ENCODE peak calls at places on chromosomes 12 and 14, in nine cellular contexts. U is CD8-positive, alpha-beta T cell; L is GM12865; C is upper lobe of right lung; S is mesothelial cell of epicardium; D is osteocyte; P is neural progenitor cell; B is fibroblast of lung; I is PC-3. Q is an unnamed sample.

GRCh38 chr12:53268637-53269562 is 801 bp downstream of the ESPL1 start:
- DNase-seq in U (no peak), L (no peak), C (no peak), S (no peak), D (no peak), P (no peak), B (peak), I (no peak), Q (no peak)

GRCh38 chr12:107884769-107885694 is 110.5 kb downstream of the ASCL4 start:
- DNase-seq in U (peak), L (peak), C (peak), S (no peak), D (no peak), P (peak), B (peak), I (peak), Q (peak)

GRCh38 chr12:116164976-116165425 is 112.5 kb downstream of the MED13L start:
- DNase-seq in U (no peak), L (no peak), C (no peak), S (no peak), D (no peak), P (no peak), B (peak), I (peak), Q (no peak)

GRCh38 chr12:132953771-132954170 is 2.3 kb downstream of the ZNF605 start:
- DNase-seq in U (no peak), L (no peak), C (no peak), S (no peak), D (no peak), P (no peak), B (no peak), I (no peak), Q (no peak)

GRCh38 chr14:93906341-93907329 is 20.5 kb upstream of the FAM181A start:
- DNase-seq in U (peak), L (peak), C (peak), S (no peak), D (no peak), P (peak), B (peak), I (peak), Q (peak)

GRCh38 chr14:94022532-94023411 is 3.4 kb upstream of the OTUB2 start:
- DNase-seq in U (no peak), L (no peak), C (no peak), S (no peak), D (no peak), P (peak), B (no peak), I (no peak), Q (no peak)

GRCh38 chr14:79583738-79584405 is 627.4 kb downstream of the DIO2 start:
- DNase-seq in U (no peak), L (no peak), C (no peak), S (no peak), D (no peak), P (no peak), B (peak), I (peak), Q (no peak)

GRCh38 chr14:62432955-62433354 is 612.3 kb downstream of the KCNH5 start:
- DNase-seq in U (no peak), L (no peak), C (no peak), S (no peak), D (no peak), P (no peak), B (no peak), I (no peak), Q (no peak)

GRCh38 chr12:53005215-53005985 is 856 bp upstream of the EIF4B start:
- DNase-seq in U (no peak), L (peak), C (peak), S (no peak), D (no peak), P (peak), B (no peak), I (no peak), Q (no peak)

GRCh38 chr12:102971227-102971626 is 13.8 kb downstream of the ASCL1 start:
- DNase-seq in U (no peak), L (no peak), C (no peak), S (no peak), D (no peak), P (no peak), B (no peak), I (no peak), Q (no peak)

GRCh38 chr12:62162214-62162613 is 98.0 kb upstream of the USP15 start:
- DNase-seq in U (no peak), L (peak), C (no peak), S (no peak), D (no peak), P (no peak), B (no peak), I (no peak), Q (no peak)

GRCh38 chr12:110379201-110379600 is 24.3 kb downstream of the ANAPC7 start:
- DNase-seq in U (no peak), L (no peak), C (no peak), S (no peak), D (no peak), P (no peak), B (no peak), I (no peak), Q (no peak)

GRCh38 chr14:28765907-28766504 is 581 bp upstream of the FOXG1 start:
- DNase-seq in U (no peak), L (peak), C (no peak), S (no peak), D (no peak), P (peak), B (no peak), I (no peak), Q (no peak)

GRCh38 chr12:123478762-123479161 is 20.8 kb downstream of the SNRNP35 start:
- DNase-seq in U (no peak), L (no peak), C (no peak), S (no peak), D (no peak), P (no peak), B (no peak), I (no peak), Q (no peak)

GRCh38 chr14:104564744-104565679 is 14.6 kb upstream of the C14orf180 start:
- DNase-seq in U (no peak), L (no peak), C (no peak), S (no peak), D (no peak), P (no peak), B (no peak), I (no peak), Q (no peak)

GRCh38 chr12:64147860-64148259 is 74.2 kb downstream of the KICS2 start:
- DNase-seq in U (no peak), L (peak), C (no peak), S (no peak), D (no peak), P (no peak), B (no peak), I (no peak), Q (no peak)

GRCh38 chr14:51520087-51520486 is 131.6 kb upstream of the FRMD6 start:
- DNase-seq in U (no peak), L (no peak), C (no peak), S (no peak), D (no peak), P (no peak), B (no peak), I (peak), Q (no peak)

GRCh38 chr14:76348898-76349297 is 27.0 kb upstream of the ESRRB start:
- DNase-seq in U (no peak), L (no peak), C (no peak), S (no peak), D (no peak), P (peak), B (peak), I (peak), Q (no peak)

GRCh38 chr12:114665411-114666181 is 18.4 kb downstream of the TBX3 start:
- DNase-seq in U (no peak), L (no peak), C (no peak), S (no peak), D (no peak), P (peak), B (no peak), I (peak), Q (no peak)

GRCh38 chr14:89507926-89508460 is 91.0 kb upstream of the FOXN3 start:
- DNase-seq in U (no peak), L (no peak), C (no peak), S (no peak), D (peak), P (no peak), B (peak), I (peak), Q (no peak)

GRCh38 chr14:65790185-65790815 is 377.8 kb downstream of the FUT8 start:
- DNase-seq in U (no peak), L (no peak), C (no peak), S (no peak), D (no peak), P (no peak), B (no peak), I (no peak), Q (no peak)

GRCh38 chr12:530871-531270 is 71.1 kb downstream of the B4GALNT3 start:
- DNase-seq in U (no peak), L (no peak), C (no peak), S (no peak), D (no peak), P (no peak), B (no peak), I (no peak), Q (no peak)

GRCh38 chr14:81868172-81868571 is 334.5 kb upstream of the SEL1L start:
- DNase-seq in U (no peak), L (no peak), C (no peak), S (no peak), D (no peak), P (no peak), B (no peak), I (no peak), Q (no peak)

GRCh38 chr12:131375972-131376345 is 334.9 kb upstream of the SFSWAP start:
- DNase-seq in U (no peak), L (no peak), C (peak), S (no peak), D (no peak), P (no peak), B (no peak), I (no peak), Q (no peak)

GRCh38 chr12:24798335-24798734 is 150.6 kb downstream of the BCAT1 start:
- DNase-seq in U (no peak), L (peak), C (no peak), S (no peak), D (no peak), P (no peak), B (no peak), I (no peak), Q (no peak)

GRCh38 chr12:31011746-31012567 is 61.7 kb upstream of the DDX11 start:
- DNase-seq in U (no peak), L (no peak), C (peak), S (no peak), D (no peak), P (no peak), B (no peak), I (no peak), Q (no peak)

GRCh38 chr12:98297557-98297956 is 217.8 kb upstream of the TMPO start:
- DNase-seq in U (no peak), L (no peak), C (no peak), S (no peak), D (no peak), P (no peak), B (no peak), I (no peak), Q (no peak)

GRCh38 chr14:92613681-92614260 is 100.2 kb downstream of the RIN3 start:
- DNase-seq in U (no peak), L (no peak), C (no peak), S (no peak), D (no peak), P (no peak), B (no peak), I (no peak), Q (no peak)

GRCh38 chr14:92615451-92615850 is 101.9 kb downstream of the RIN3 start:
- DNase-seq in U (peak), L (peak), C (no peak), S (no peak), D (no peak), P (no peak), B (no peak), I (peak), Q (peak)

GRCh38 chr14:92610849-92611271 is 97.3 kb downstream of the RIN3 start:
- DNase-seq in U (no peak), L (no peak), C (no peak), S (no peak), D (no peak), P (no peak), B (no peak), I (peak), Q (no peak)

GRCh38 chr14:92609955-92610354 is 96.4 kb downstream of the RIN3 start:
- DNase-seq in U (no peak), L (no peak), C (no peak), S (no peak), D (no peak), P (no peak), B (peak), I (no peak), Q (no peak)

GRCh38 chr14:92613008-92613658 is 99.6 kb downstream of the RIN3 start:
- DNase-seq in U (peak), L (peak), C (peak), S (no peak), D (no peak), P (peak), B (no peak), I (peak), Q (peak)
- TF ChIP-seq CTCF in U (peak), L (peak), C (peak), S (peak), D (peak), P (peak), B (peak), I (peak), Q (peak)

DNA sequence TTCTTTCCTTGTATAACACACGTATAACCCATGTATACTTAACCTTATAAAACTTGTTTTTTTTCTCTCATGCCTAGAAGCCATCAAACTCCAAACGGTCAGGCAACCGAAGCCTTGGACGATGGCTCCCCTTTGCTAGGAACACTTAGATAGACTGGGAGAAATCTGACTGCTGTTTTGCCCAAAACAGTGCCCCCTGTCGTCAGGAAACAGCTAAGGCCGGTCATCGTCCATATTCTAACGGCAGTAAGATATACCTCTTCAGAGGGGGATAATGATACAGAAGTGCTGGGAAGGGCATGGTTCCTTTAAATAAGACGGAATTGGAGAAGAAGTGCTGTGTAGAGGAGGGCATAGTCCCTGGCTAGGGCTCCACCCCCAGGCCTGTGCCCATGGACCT is 130.5 kb downstream of the SLC41A2 start:
- DNase-seq in U (no peak), L (no peak), C (no peak), S (no peak), D (no peak), P (peak), B (peak), I (peak), Q (no peak)
- TF ChIP-seq CTCF in U (no peak), L (no peak), C (peak), S (no peak), D (peak), P (peak), B (peak), I (peak), Q (no peak)

GRCh38 chr12:12892670-12893290 is 1.4 kb downstream of the GPRC5A start:
- DNase-seq in U (no peak), L (no peak), C (peak), S (no peak), D (no peak), P (no peak), B (no peak), I (peak), Q (no peak)

GRCh38 chr12:12891646-12892355 is 439 bp downstream of the GPRC5A start:
- DNase-seq in U (no peak), L (no peak), C (no peak), S (no peak), D (no peak), P (no peak), B (no peak), I (no peak), Q (no peak)

GRCh38 chr12:12889701-12890100 is 1.7 kb upstream of the GPRC5A start:
- DNase-seq in U (no peak), L (no peak), C (no peak), S (no peak), D (no peak), P (no peak), B (no peak), I (no peak), Q (no peak)

GRCh38 chr12:12890492-12890814 is 909 bp upstream of the GPRC5A start:
- DNase-seq in U (no peak), L (no peak), C (peak), S (no peak), D (no peak), P (no peak), B (peak), I (no peak), Q (no peak)

DNA sequence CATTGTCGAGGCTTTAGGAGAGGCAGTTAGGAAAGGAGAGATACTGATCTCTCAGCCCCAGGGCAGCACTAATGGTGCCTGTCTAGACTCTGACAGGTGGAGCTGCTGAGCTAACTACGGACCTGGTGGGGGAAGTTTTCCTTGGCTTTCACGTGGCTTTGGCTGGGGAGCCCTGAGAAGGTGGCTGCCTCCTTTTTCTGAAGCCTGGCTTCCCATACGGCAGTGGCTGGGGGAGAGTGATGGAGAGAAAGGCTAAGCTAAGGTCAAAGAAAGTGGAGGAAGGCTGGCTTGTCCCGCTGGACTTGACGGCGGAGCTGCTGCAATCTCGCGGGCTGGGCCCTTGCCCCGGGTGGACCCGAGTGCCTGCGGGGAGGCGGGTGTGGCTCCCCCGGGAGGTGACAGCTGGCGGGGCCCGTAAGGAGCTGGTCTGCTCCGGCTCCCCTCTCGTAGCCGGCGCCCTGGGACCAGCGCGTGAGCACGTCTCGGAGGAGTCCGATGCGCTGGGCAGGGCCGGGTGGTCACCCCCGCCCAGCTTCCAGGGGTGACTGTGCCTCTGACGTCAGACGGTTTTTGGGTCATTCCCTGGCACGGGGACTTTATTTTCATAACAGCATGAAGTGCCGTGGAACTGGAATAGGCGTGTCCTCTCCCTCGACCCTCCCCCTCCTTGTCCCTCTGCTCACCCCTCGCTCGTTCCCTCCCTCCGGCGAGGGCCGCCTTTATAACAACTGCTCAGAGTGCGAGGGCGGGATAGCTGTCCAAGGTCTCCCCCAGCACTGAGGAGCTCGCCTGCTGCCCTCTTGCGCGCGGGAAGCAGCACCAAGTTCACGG is at the start of gene GPRC5A:
- DNase-seq in U (no peak), L (peak), C (peak), S (peak), D (peak), P (peak), B (peak), I (peak), Q (peak)
- TF ChIP-seq CTCF in U (no peak), L (peak), C (peak), S (no peak), D (peak), P (peak), B (no peak), I (peak), Q (no peak)

GRCh38 chr12:6084969-6085450 is 39.5 kb downstream of the VWF start:
- DNase-seq in U (no peak), L (no peak), C (no peak), S (no peak), D (no peak), P (peak), B (no peak), I (no peak), Q (no peak)

GRCh38 chr12:6082613-6083012 is 41.9 kb downstream of the VWF start:
- DNase-seq in U (no peak), L (no peak), C (no peak), S (no peak), D (no peak), P (no peak), B (peak), I (no peak), Q (no peak)

GRCh38 chr12:6085841-6086240 is 38.6 kb downstream of the VWF start:
- DNase-seq in U (no peak), L (no peak), C (no peak), S (no peak), D (no peak), P (no peak), B (no peak), I (no peak), Q (no peak)

GRCh38 chr12:6083606-6084005 is 40.9 kb downstream of the VWF start:
- DNase-seq in U (no peak), L (no peak), C (no peak), S (no peak), D (no peak), P (no peak), B (no peak), I (no peak), Q (no peak)

GRCh38 chr12:6084261-6084968 is 40.1 kb downstream of the VWF start:
- DNase-seq in U (no peak), L (no peak), C (no peak), S (no peak), D (no peak), P (peak), B (peak), I (peak), Q (no peak)
- TF ChIP-seq CTCF in U (no peak), L (no peak), C (no peak), S (no peak), D (no peak), P (no peak), B (no peak), I (no peak), Q (no peak)

GRCh38 chr12:119235352-119235751 is 56.6 kb downstream of the HSPB8 start:
- DNase-seq in U (no peak), L (no peak), C (no peak), S (no peak), D (no peak), P (peak), B (no peak), I (no peak), Q (no peak)
- TF ChIP-seq CTCF in U (no peak), L (peak), C (peak), S (peak), D (no peak), P (peak), B (no peak), I (peak), Q (no peak)

GRCh38 chr12:26274441-26275312 is 79.3 kb downstream of the SSPN start:
- DNase-seq in U (no peak), L (peak), C (peak), S (no peak), D (peak), P (peak), B (peak), I (peak), Q (peak)
- TF ChIP-seq CTCF in U (no peak), L (no peak), C (no peak), S (no peak), D (peak), P (no peak), B (no peak), I (peak), Q (no peak)